ENCODE peak calls at places on chromosomes 7 and 10, in nine cellular contexts. I, Y, O, L, D, T, W, E and N are unnamed samples.

GRCh38 chr10:83564889-83565588 is 574.3 kb upstream of the GHITM start:
- DNase-seq in T (no peak), E (no peak), O (no peak), W (no peak), Y (no peak), I (no peak), L (no peak), D (no peak), N (peak)

GRCh38 chr7:125061776-125062397 is 132.3 kb upstream of the POT1 start:
- DNase-seq in O (no peak), L (peak), I (peak), E (no peak), Y (no peak), T (no peak), W (no peak), D (no peak), N (no peak)

GRCh38 chr7:98807306-98807880 is 62.4 kb downstream of the TMEM130 start:
- DNase-seq in D (no peak), Y (no peak), W (no peak), O (no peak), L (no peak), T (no peak), E (no peak), I (no peak), N (no peak)

GRCh38 chr10:22180724-22181123 is 37.1 kb downstream of the EBLN1 start:
- DNase-seq in D (no peak), L (no peak), Y (no peak), T (no peak), O (no peak), E (no peak), I (no peak), W (no peak), N (no peak)

GRCh38 chr7:36232555-36232954 is 79.5 kb downstream of the EEPD1 start:
- DNase-seq in E (no peak), T (no peak), O (no peak), Y (no peak), W (no peak), I (no peak), L (no peak), D (no peak), N (no peak)

GRCh38 chr10:103284170-103284569 is 7.2 kb downstream of the INA start:
- DNase-seq in L (peak), T (no peak), W (peak), D (no peak), E (no peak), Y (no peak), O (no peak), I (no peak), N (no peak)

GRCh38 chr7:155257482-155258232 is 40.0 kb upstream of the INSIG1 start:
- DNase-seq in I (no peak), O (no peak), Y (no peak), T (no peak), E (no peak), L (peak), W (peak), D (peak), N (peak)

GRCh38 chr10:90887555-90887954 is 15.8 kb downstream of the RPP30 start:
- DNase-seq in E (no peak), Y (no peak), W (no peak), L (no peak), T (no peak), I (no peak), D (no peak), O (no peak), N (no peak)

GRCh38 chr7:149859881-149860280 is 13.9 kb upstream of the ATP6V0E2 start:
- DNase-seq in E (no peak), L (no peak), I (no peak), O (no peak), D (no peak), T (no peak), Y (no peak), W (no peak), N (no peak)

GRCh38 chr10:11297136-11297535 is 279.5 kb downstream of the CELF2 start:
- DNase-seq in I (no peak), W (no peak), T (no peak), O (no peak), Y (no peak), D (no peak), E (no peak), L (no peak), N (no peak)

GRCh38 chr7:33705333-33705833 is 200.0 kb upstream of the BMPER start:
- DNase-seq in I (no peak), Y (peak), T (no peak), O (no peak), D (no peak), W (no peak), E (no peak), L (no peak), N (no peak)

GRCh38 chr10:12969951-12970350 is 31.6 kb downstream of the CCDC3 start:
- DNase-seq in L (no peak), Y (no peak), I (no peak), T (no peak), O (no peak), E (no peak), W (no peak), D (no peak), N (no peak)